ENCODE peak calls at places on chromosomes 1 and 21, in four cellular contexts. One of them, this sample, is unnamed. For H3K9me3, the result is how much of the 10 kb centered on the place peaks cover.

GRCh38 chr1:92808353-92808752 is 23.4 kb upstream of the EVI5 start:
- DNase-seq in adrenal gland: no peak
- DNase-seq in psoas muscle: no peak
- DNase-seq in IMR-90: no peak
- DNase-seq in this sample: no peak

GRCh38 chr1:43316738-43317520 is 16.1 kb downstream of the TIE1 start:
- DNase-seq in adrenal gland: no peak
- DNase-seq in IMR-90: peak
- DNase-seq in psoas muscle: no peak
- DNase-seq in this sample: no peak

GRCh38 chr1:54254055-54254454 is 54.1 kb downstream of the MRPL37 start:
- DNase-seq in IMR-90: peak
- DNase-seq in adrenal gland: no peak
- DNase-seq in psoas muscle: peak
- DNase-seq in this sample: no peak

GRCh38 chr1:52602328-52603300 is at the start of gene GPX7:
- DNase-seq in IMR-90: peak
- DNase-seq in adrenal gland: peak
- DNase-seq in psoas muscle: peak
- DNase-seq in this sample: peak

GRCh38 chr1:42183646-42184268 is 19.2 kb upstream of the GUCA2A start:
- DNase-seq in adrenal gland: no peak
- DNase-seq in psoas muscle: no peak
- DNase-seq in IMR-90: no peak
- DNase-seq in this sample: no peak

GRCh38 chr1:29129916-29130315 is 6.2 kb upstream of the TMEM200B start:
- DNase-seq in IMR-90: no peak
- DNase-seq in adrenal gland: no peak
- DNase-seq in psoas muscle: no peak
- DNase-seq in this sample: no peak

GRCh38 chr21:44557491-44558328 is 885 bp downstream of the KRTAP10-3 start:
- DNase-seq in adrenal gland: no peak
- DNase-seq in psoas muscle: no peak
- DNase-seq in IMR-90: no peak
- DNase-seq in this sample: peak

GRCh38 chr1:65254320-65255087 is 54.8 kb upstream of the DNAJC6 start:
- DNase-seq in IMR-90: peak
- DNase-seq in psoas muscle: peak
- DNase-seq in adrenal gland: peak
- DNase-seq in this sample: peak

GRCh38 chr21:35738342-35738961 is 321.9 kb downstream of the SETD4 start:
- DNase-seq in psoas muscle: no peak
- DNase-seq in IMR-90: peak
- DNase-seq in adrenal gland: no peak
- DNase-seq in this sample: no peak

GRCh38 chr1:101174722-101175121 is 62.1 kb upstream of the S1PR1 start:
- DNase-seq in adrenal gland: no peak
- DNase-seq in psoas muscle: no peak
- DNase-seq in IMR-90: peak
- DNase-seq in this sample: no peak

GRCh38 chr21:45041351-45041805 is 33.0 kb upstream of the ADARB1 start:
- DNase-seq in IMR-90: peak
- DNase-seq in psoas muscle: peak
- DNase-seq in adrenal gland: peak
- DNase-seq in this sample: peak

GRCh38 chr1:187655163-187655562 is 826.4 kb downstream of the PLA2G4A start:
- DNase-seq in psoas muscle: no peak
- DNase-seq in adrenal gland: no peak
- DNase-seq in IMR-90: peak
- DNase-seq in this sample: no peak

GRCh38 chr1:228927947-228928898 is 192.9 kb downstream of the RHOU start:
- DNase-seq in psoas muscle: no peak
- DNase-seq in adrenal gland: no peak
- DNase-seq in IMR-90: no peak
- DNase-seq in this sample: no peak

GRCh38 chr21:39444406-39445145 is 1.0 kb downstream of the LCA5L start:
- DNase-seq in IMR-90: peak
- DNase-seq in psoas muscle: no peak
- DNase-seq in adrenal gland: no peak
- DNase-seq in this sample: no peak

GRCh38 chr1:230124187-230125128 is 57.4 kb downstream of the GALNT2 start:
- DNase-seq in adrenal gland: no peak
- DNase-seq in psoas muscle: no peak
- DNase-seq in IMR-90: no peak
- DNase-seq in this sample: no peak

GRCh38 chr1:22252902-22253790 is 110.2 kb upstream of the WNT4 start:
- DNase-seq in adrenal gland: no peak
- DNase-seq in IMR-90: no peak
- DNase-seq in psoas muscle: no peak
- DNase-seq in this sample: no peak

GRCh38 chr1:232456720-232457119 is 173.2 kb downstream of the SIPA1L2 start:
- DNase-seq in adrenal gland: no peak
- DNase-seq in psoas muscle: no peak
- DNase-seq in IMR-90: no peak
- DNase-seq in this sample: no peak

GRCh38 chr1:42318601-42319000 is 16.4 kb downstream of the FOXJ3 start:
- DNase-seq in IMR-90: no peak
- DNase-seq in psoas muscle: no peak
- DNase-seq in adrenal gland: no peak
- DNase-seq in this sample: no peak

GRCh38 chr1:173206816-173207595 is at the start of gene TNFSF4:
- DNase-seq in psoas muscle: no peak
- DNase-seq in IMR-90: peak
- DNase-seq in adrenal gland: peak
- DNase-seq in this sample: no peak

GRCh38 chr1:90175490-90176157 is 180.7 kb downstream of the ZNF326 start:
- DNase-seq in IMR-90: no peak
- DNase-seq in psoas muscle: no peak
- DNase-seq in adrenal gland: no peak
- DNase-seq in this sample: no peak

GRCh38 chr1:53754484-53755312 is 15.7 kb upstream of the GLIS1 start:
- DNase-seq in adrenal gland: peak
- DNase-seq in psoas muscle: no peak
- DNase-seq in IMR-90: peak
- DNase-seq in this sample: no peak

GRCh38 chr1:223834660-223835263 is 11.0 kb downstream of the TP53BP2 start:
- DNase-seq in adrenal gland: no peak
- DNase-seq in psoas muscle: no peak
- DNase-seq in IMR-90: peak
- DNase-seq in this sample: no peak

GRCh38 chr21:41397416-41397815 is 28.6 kb upstream of the MX1 start:
- DNase-seq in adrenal gland: no peak
- DNase-seq in IMR-90: no peak
- DNase-seq in psoas muscle: no peak
- DNase-seq in this sample: no peak

GRCh38 chr1:15153184-15153841 is at the start of gene TMEM51:
- DNase-seq in psoas muscle: peak
- DNase-seq in IMR-90: peak
- DNase-seq in adrenal gland: peak
- DNase-seq in this sample: peak

GRCh38 chr1:216723274-216723780 is at the start of gene ESRRG:
- DNase-seq in IMR-90: peak
- DNase-seq in psoas muscle: peak
- DNase-seq in adrenal gland: peak
- DNase-seq in this sample: no peak

GRCh38 chr1:21853130-21853424 is 41.0 kb downstream of the LDLRAD2 start:
- DNase-seq in psoas muscle: no peak
- DNase-seq in IMR-90: no peak
- DNase-seq in adrenal gland: no peak
- DNase-seq in this sample: no peak

GRCh38 chr1:87226341-87226760 is 102.3 kb upstream of the LMO4 start:
- DNase-seq in psoas muscle: peak
- DNase-seq in adrenal gland: peak
- DNase-seq in IMR-90: peak
- DNase-seq in this sample: peak

GRCh38 chr1:94795321-94795899 is 24.7 kb upstream of the SLC44A3 start:
- DNase-seq in adrenal gland: no peak
- DNase-seq in psoas muscle: no peak
- DNase-seq in IMR-90: no peak
- DNase-seq in this sample: no peak

GRCh38 chr1:94790246-94790645 is 29.9 kb upstream of the SLC44A3 start:
- DNase-seq in IMR-90: peak
- DNase-seq in psoas muscle: no peak
- DNase-seq in adrenal gland: no peak
- DNase-seq in this sample: no peak

GRCh38 chr1:94792473-94792875 is 27.7 kb upstream of the SLC44A3 start:
- DNase-seq in IMR-90: peak
- DNase-seq in adrenal gland: peak
- DNase-seq in psoas muscle: no peak
- DNase-seq in this sample: no peak

GRCh38 chr1:94790670-94791069 is 29.5 kb upstream of the SLC44A3 start:
- DNase-seq in adrenal gland: no peak
- DNase-seq in psoas muscle: no peak
- DNase-seq in IMR-90: no peak
- DNase-seq in this sample: no peak

GRCh38 chr1:94792876-94793605 is 27.1 kb upstream of the SLC44A3 start:
- DNase-seq in IMR-90: peak
- DNase-seq in psoas muscle: no peak
- DNase-seq in adrenal gland: peak
- DNase-seq in this sample: no peak
- H3K27ac ChIP-seq in IMR-90: peak
- H3K27ac ChIP-seq in psoas muscle: peak
- H3K27ac ChIP-seq in adrenal gland: peak
- H3K27ac ChIP-seq in this sample: peak

GRCh38 chr21:25118648-25119047 is 488.6 kb downstream of the MRPL39 start:
- DNase-seq in adrenal gland: no peak
- DNase-seq in psoas muscle: no peak
- DNase-seq in IMR-90: no peak
- DNase-seq in this sample: no peak
- H3K9me3 ChIP-seq in adrenal gland: under half
- H3K9me3 ChIP-seq in psoas muscle: under half
- H3K9me3 ChIP-seq in IMR-90: under half
- H3K9me3 ChIP-seq in this sample: under half

GRCh38 chr1:77945345-77945744 is 33.5 kb downstream of the FUBP1 start:
- DNase-seq in IMR-90: no peak
- DNase-seq in adrenal gland: no peak
- DNase-seq in psoas muscle: no peak
- DNase-seq in this sample: no peak

GRCh38 chr1:77951328-77951727 is 27.5 kb downstream of the FUBP1 start:
- DNase-seq in IMR-90: no peak
- DNase-seq in psoas muscle: no peak
- DNase-seq in adrenal gland: no peak
- DNase-seq in this sample: no peak

GRCh38 chr1:77950873-77951272 is 28.0 kb downstream of the FUBP1 start:
- DNase-seq in psoas muscle: no peak
- DNase-seq in IMR-90: no peak
- DNase-seq in adrenal gland: no peak
- DNase-seq in this sample: no peak

GRCh38 chr1:77953907-77954306 is 25.0 kb downstream of the FUBP1 start:
- DNase-seq in psoas muscle: no peak
- DNase-seq in adrenal gland: no peak
- DNase-seq in IMR-90: no peak
- DNase-seq in this sample: no peak

DNA sequence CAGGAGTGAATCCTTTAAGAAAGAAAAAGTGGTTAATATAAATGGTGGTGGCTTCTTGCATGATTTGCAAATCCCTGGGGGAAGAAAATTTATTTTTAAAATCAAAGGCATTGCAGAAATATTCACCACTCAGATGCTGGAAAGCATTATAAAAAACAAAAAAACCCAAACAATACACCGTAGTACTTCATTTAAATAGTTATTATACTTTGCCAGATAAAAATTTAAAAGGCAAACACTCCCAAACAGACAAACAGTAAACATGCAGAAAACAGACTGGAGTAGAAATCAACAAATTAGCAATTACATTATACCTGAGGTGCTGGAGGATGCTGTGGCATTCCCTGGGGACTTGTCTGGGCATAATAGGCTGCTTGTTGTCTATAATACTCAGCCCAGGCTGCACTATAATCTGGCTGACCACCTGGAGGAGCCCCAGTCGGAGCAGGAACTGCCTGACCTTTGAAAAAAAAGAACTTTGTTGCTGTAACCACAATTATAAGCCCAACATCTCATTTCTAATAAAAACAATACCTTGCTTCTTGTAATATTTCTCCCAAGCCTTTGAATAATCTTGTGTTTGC is 29.9 kb downstream of the FUBP1 start:
- DNase-seq in psoas muscle: no peak
- DNase-seq in adrenal gland: no peak
- DNase-seq in IMR-90: peak
- DNase-seq in this sample: no peak
- H3K27ac ChIP-seq in psoas muscle: peak
- H3K27ac ChIP-seq in adrenal gland: no peak
- H3K27ac ChIP-seq in IMR-90: no peak
- H3K27ac ChIP-seq in this sample: no peak

GRCh38 chr1:2962946-2963345 is 58.3 kb upstream of the ACTRT2 start:
- DNase-seq in adrenal gland: no peak
- DNase-seq in psoas muscle: no peak
- DNase-seq in IMR-90: no peak
- DNase-seq in this sample: no peak

GRCh38 chr1:2962061-2962460 is 59.2 kb upstream of the ACTRT2 start:
- DNase-seq in adrenal gland: no peak
- DNase-seq in psoas muscle: no peak
- DNase-seq in IMR-90: no peak
- DNase-seq in this sample: no peak

GRCh38 chr1:2961661-2962060 is 59.6 kb upstream of the ACTRT2 start:
- DNase-seq in psoas muscle: no peak
- DNase-seq in adrenal gland: no peak
- DNase-seq in IMR-90: no peak
- DNase-seq in this sample: no peak

GRCh38 chr1:2961081-2961480 is 60.2 kb upstream of the ACTRT2 start:
- DNase-seq in psoas muscle: peak
- DNase-seq in IMR-90: no peak
- DNase-seq in adrenal gland: no peak
- DNase-seq in this sample: no peak

GRCh38 chr1:2962541-2962940 is 58.7 kb upstream of the ACTRT2 start:
- DNase-seq in IMR-90: no peak
- DNase-seq in psoas muscle: no peak
- DNase-seq in adrenal gland: no peak
- DNase-seq in this sample: no peak
- H3K9me3 ChIP-seq in IMR-90: half or more
- H3K9me3 ChIP-seq in psoas muscle: under half
- H3K9me3 ChIP-seq in adrenal gland: under half
- H3K9me3 ChIP-seq in this sample: under half

DNA sequence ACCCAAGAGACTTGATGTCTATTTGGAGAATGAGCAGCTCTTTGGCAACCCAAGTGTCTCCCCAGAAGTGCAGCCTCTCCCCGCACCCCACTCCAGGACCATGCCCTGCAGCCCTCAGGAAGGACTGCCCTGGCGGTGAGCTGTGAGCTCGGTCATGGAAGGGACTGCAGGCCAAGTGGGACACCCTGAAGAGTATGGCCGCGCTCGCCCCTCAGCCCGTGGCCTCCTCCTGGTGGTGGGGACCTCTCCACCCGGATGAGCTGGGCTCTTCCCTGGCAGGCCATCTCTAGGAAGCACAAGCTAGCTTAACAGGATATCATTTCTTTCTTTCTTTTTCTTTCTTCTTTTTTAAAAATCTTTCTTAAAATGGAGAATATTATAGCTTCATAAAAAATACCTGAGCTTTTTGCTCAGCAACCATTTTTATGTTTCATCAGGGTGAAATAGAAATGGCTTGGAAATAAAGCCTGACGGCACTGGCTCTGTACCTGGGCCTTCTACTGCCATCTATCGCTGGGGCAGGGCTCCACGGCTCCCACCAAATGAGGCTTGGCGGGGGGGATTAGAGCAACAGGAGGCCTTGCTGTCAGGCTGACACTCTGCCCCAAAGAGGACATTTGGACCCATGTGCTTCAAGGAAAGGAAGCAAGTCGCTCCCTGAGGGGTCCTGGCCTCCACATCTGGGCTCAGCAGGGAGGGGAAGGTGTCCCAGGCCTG is 296.2 kb upstream of the VAMP3 start:
- DNase-seq in IMR-90: no peak
- DNase-seq in adrenal gland: no peak
- DNase-seq in psoas muscle: no peak
- DNase-seq in this sample: no peak
- H3K27ac ChIP-seq in IMR-90: no peak
- H3K27ac ChIP-seq in adrenal gland: no peak
- H3K27ac ChIP-seq in psoas muscle: no peak
- H3K27ac ChIP-seq in this sample: no peak